ENCODE peak calls at places on chromosomes 11 and 22, in ten cellular contexts. I is nephron progenitor cell, P is choroid plexus epithelial cell, B is left ventricle myocardium inferior, X is cardiac fibroblast, J is fibroblast of pulmonary artery, M is pancreas, D is neural crest cell, G is GM12865, Q is stomach. O is an unnamed sample.

GRCh38 chr22:40654522-40655167 is 18.1 kb upstream of the MRTFA start:
- DNase-seq in I (no peak), P (peak), B (peak), X (peak), J (peak), M (peak), D (no peak), G (no peak), Q (peak), O (no peak)

GRCh38 chr11:112298535-112298934 is 37.9 kb upstream of the PLET1 start:
- DNase-seq in I (no peak), P (no peak), B (peak), X (no peak), J (no peak), M (peak), D (no peak), G (no peak), Q (peak), O (no peak)

GRCh38 chr11:13958596-13958995 is 3.9 kb upstream of the SPON1 start:
- DNase-seq in I (no peak), P (no peak), B (no peak), X (no peak), J (no peak), M (no peak), D (no peak), G (no peak), Q (no peak), O (no peak)

GRCh38 chr22:23075525-23076216 is 5.4 kb downstream of the GNAZ start:
- DNase-seq in I (no peak), P (no peak), B (no peak), X (no peak), J (no peak), M (no peak), D (no peak), G (no peak), Q (peak), O (no peak)

GRCh38 chr11:103091441-103091809 is 535 bp downstream of the DCUN1D5 start:
- DNase-seq in I (peak), P (peak), B (peak), X (peak), J (peak), M (peak), D (peak), G (peak), Q (peak), O (no peak)

GRCh38 chr11:97364047-97364446 is 974.2 kb downstream of the JRKL start:
- DNase-seq in I (no peak), P (peak), B (no peak), X (peak), J (peak), M (no peak), D (no peak), G (no peak), Q (no peak), O (no peak)

GRCh38 chr11:126588630-126589491 is 233.4 kb downstream of the ST3GAL4 start:
- DNase-seq in I (no peak), P (no peak), B (no peak), X (no peak), J (no peak), M (no peak), D (no peak), G (no peak), Q (no peak), O (no peak)

GRCh38 chr11:84056696-84057095 is 770.5 kb upstream of the CCDC90B start:
- DNase-seq in I (no peak), P (no peak), B (no peak), X (no peak), J (no peak), M (no peak), D (no peak), G (no peak), Q (no peak), O (no peak)

GRCh38 chr11:127027000-127027399 is 26.4 kb upstream of the KIRREL3 start:
- DNase-seq in I (no peak), P (no peak), B (no peak), X (no peak), J (no peak), M (no peak), D (no peak), G (no peak), Q (no peak), O (no peak)

GRCh38 chr11:117071344-117071787 is 26.9 kb downstream of the SIK3 start:
- DNase-seq in I (no peak), P (peak), B (no peak), X (peak), J (peak), M (peak), D (no peak), G (no peak), Q (peak), O (no peak)

GRCh38 chr11:40722179-40722795 is 737.2 kb downstream of the LRRC4C start:
- DNase-seq in I (peak), P (peak), B (no peak), X (peak), J (peak), M (peak), D (peak), G (peak), Q (no peak), O (no peak)

GRCh38 chr11:68798221-68798813 is 43.4 kb downstream of the CPT1A start:
- DNase-seq in I (peak), P (peak), B (no peak), X (peak), J (peak), M (peak), D (peak), G (peak), Q (no peak), O (no peak)

GRCh38 chr11:1230121-1230455 is 7.2 kb downstream of the MUC5B start:
- DNase-seq in I (no peak), P (no peak), B (no peak), X (no peak), J (no peak), M (no peak), D (no peak), G (no peak), Q (no peak), O (no peak)

GRCh38 chr11:128747728-128748148 is 53.9 kb downstream of the FLI1 start:
- DNase-seq in I (no peak), P (no peak), B (no peak), X (no peak), J (no peak), M (no peak), D (no peak), G (no peak), Q (no peak), O (no peak)

GRCh38 chr11:40125054-40125453 is 1334.4 kb downstream of the LRRC4C start:
- DNase-seq in I (no peak), P (no peak), B (no peak), X (no peak), J (no peak), M (no peak), D (no peak), G (no peak), Q (no peak), O (no peak)

GRCh38 chr11:76801736-76802135 is 18.6 kb downstream of the TSKU start:
- DNase-seq in I (no peak), P (no peak), B (no peak), X (no peak), J (no peak), M (no peak), D (no peak), G (no peak), Q (no peak), O (no peak)

GRCh38 chr22:37171662-37172061 is 16.4 kb downstream of the C1QTNF6 start:
- DNase-seq in I (no peak), P (no peak), B (no peak), X (no peak), J (no peak), M (no peak), D (no peak), G (no peak), Q (no peak), O (no peak)

GRCh38 chr22:37169412-37169811 is 18.6 kb downstream of the C1QTNF6 start:
- DNase-seq in I (no peak), P (no peak), B (no peak), X (no peak), J (no peak), M (no peak), D (no peak), G (no peak), Q (no peak), O (no peak)

GRCh38 chr22:37167981-37168647 is 18.4 kb upstream of the IL2RB start:
- DNase-seq in I (no peak), P (no peak), B (no peak), X (no peak), J (no peak), M (no peak), D (no peak), G (peak), Q (no peak), O (no peak)

GRCh38 chr22:37172266-37173245 is 15.5 kb downstream of the C1QTNF6 start:
- DNase-seq in I (no peak), P (no peak), B (no peak), X (no peak), J (no peak), M (no peak), D (no peak), G (no peak), Q (no peak), O (no peak)

GRCh38 chr22:37169947-37170688 is 17.9 kb downstream of the C1QTNF6 start:
- DNase-seq in I (no peak), P (no peak), B (no peak), X (no peak), J (no peak), M (no peak), D (no peak), G (no peak), Q (no peak), O (no peak)
- TF ChIP-seq CTCF in I (no peak), P (no peak), B (no peak), X (no peak), J (no peak), M (no peak), D (no peak), G (no peak), Q (no peak), O (no peak)

GRCh38 chr22:36977401-36977861 is 41.8 kb downstream of the TST start:
- DNase-seq in I (peak), P (peak), B (peak), X (peak), J (no peak), M (peak), D (peak), G (peak), Q (peak), O (no peak)
- TF ChIP-seq CTCF in I (no peak), P (peak), B (peak), X (peak), J (peak), M (no peak), D (peak), G (peak), Q (peak), O (peak)

GRCh38 chr11:64918056-64918455 is 1.0 kb upstream of the ATG2A start:
- DNase-seq in I (no peak), P (peak), B (no peak), X (peak), J (peak), M (no peak), D (no peak), G (peak), Q (no peak), O (no peak)
- TF ChIP-seq CTCF in I (no peak), P (peak), B (no peak), X (peak), J (peak), M (no peak), D (peak), G (peak), Q (no peak), O (no peak)

DNA sequence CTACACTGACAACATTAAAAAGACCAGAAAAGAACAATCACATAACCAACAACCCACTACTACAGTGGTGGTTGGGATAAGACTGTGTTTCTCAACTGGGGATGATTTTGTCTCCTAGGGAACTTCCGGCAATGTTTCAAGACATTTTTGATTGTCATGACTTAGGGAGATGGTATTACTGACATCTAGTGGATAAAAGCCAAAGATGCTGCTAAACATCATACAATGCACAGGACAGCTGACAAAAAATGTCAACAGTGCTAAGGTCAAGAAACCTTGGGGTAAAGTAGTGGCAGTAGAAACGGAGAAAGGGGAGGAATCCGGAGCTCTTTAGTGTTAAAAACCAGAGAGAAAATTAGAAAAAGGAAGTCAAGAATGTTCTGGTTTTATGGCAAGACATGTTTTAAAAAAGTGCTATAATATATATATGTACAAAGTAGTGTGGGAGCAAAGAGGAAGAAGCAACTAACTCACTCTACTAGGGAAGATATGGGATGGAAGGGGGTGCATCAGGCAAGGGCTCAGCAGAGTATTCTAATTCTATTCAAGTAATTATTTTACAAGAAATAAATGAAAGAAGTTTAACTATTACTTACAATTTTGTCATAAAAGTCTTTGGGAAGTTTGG is 37.2 kb downstream of the CKAP5 start:
- DNase-seq in I (no peak), P (peak), B (no peak), X (peak), J (peak), M (no peak), D (no peak), G (peak), Q (no peak), O (no peak)
- TF ChIP-seq CTCF in I (no peak), P (peak), B (peak), X (peak), J (peak), M (no peak), D (peak), G (peak), Q (no peak), O (peak)

DNA sequence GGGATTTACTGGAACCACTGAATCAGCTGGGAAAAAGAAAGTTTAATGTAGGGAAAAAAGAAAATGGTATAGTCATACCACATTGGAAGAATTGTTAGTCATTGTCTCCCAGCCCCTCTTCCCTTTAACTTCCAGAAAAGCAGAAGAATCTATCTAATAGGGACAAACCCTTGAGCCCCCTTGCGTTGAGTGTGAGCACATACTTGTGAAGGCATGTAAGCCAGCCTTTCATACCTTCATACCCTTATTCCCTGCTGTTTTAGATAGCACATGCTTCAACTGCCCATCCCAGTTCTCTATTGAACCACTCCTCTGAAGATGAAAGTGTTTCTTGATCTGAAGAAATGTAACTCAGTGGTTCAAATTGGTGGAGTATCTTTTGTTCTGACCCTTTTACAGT is 6.6 kb downstream of the TREH start:
- DNase-seq in I (no peak), P (peak), B (no peak), X (no peak), J (peak), M (no peak), D (no peak), G (no peak), Q (no peak), O (no peak)
- TF ChIP-seq CTCF in I (no peak), P (peak), B (no peak), X (no peak), J (peak), M (no peak), D (peak), G (no peak), Q (no peak), O (peak)

DNA sequence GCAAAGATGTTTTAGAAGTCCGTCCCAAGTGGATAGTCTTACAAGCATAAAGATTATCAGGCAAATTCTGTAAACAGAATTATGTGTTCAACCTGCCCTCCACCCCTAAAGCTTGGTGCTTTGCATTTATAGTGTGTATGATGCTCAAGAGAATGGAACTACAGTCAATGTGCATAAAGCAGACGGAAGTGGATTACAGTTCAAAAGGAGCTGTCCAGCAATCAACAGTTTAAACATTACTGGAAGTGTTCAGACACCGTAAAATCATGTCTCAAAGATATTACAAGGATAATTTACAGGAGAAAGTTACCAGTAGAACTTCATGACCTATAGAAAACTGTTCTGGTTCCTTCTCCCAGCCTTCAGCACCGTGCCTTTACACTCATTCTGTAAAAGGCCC is 1.0 kb downstream of the RIC3 start:
- DNase-seq in I (no peak), P (peak), B (no peak), X (peak), J (peak), M (no peak), D (no peak), G (no peak), Q (no peak), O (no peak)
- TF ChIP-seq CTCF in I (no peak), P (no peak), B (no peak), X (no peak), J (no peak), M (no peak), D (no peak), G (no peak), Q (no peak), O (no peak)

GRCh38 chr11:75399344-75400109 is at the start of gene RPS3:
- DNase-seq in I (peak), P (peak), B (peak), X (peak), J (peak), M (peak), D (peak), G (peak), Q (peak), O (peak)
- TF ChIP-seq CTCF in I (no peak), P (peak), B (peak), X (no peak), J (no peak), M (no peak), D (no peak), G (peak), Q (no peak), O (peak)

DNA sequence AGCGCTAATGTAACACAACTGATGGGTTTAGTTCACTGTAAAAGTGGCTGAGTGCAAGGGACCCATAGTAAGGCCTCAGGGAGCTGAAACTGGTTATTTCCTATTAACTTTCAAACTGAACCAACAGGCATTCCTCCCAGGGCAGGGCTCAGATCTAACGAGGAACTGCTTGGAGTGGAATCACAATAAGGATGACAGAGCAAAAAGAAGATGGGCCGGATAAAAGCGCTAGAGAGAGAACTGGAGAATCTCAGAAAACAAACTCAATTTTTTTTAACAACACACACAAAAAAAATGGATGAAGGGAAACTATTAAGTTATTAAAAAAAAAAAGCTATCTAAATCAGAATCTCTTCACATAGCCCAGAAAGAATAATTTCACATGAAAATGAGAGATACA is 14.2 kb upstream of the CHORDC1 start:
- DNase-seq in I (no peak), P (no peak), B (no peak), X (no peak), J (no peak), M (no peak), D (no peak), G (no peak), Q (no peak), O (no peak)
- TF ChIP-seq CTCF in I (no peak), P (no peak), B (no peak), X (no peak), J (no peak), M (no peak), D (no peak), G (no peak), Q (no peak), O (no peak)

GRCh38 chr11:36618025-36618700 is 20.1 kb upstream of the RAG2 start:
- DNase-seq in I (no peak), P (no peak), B (no peak), X (no peak), J (no peak), M (no peak), D (no peak), G (no peak), Q (no peak), O (no peak)

GRCh38 chr11:36619502-36619901 is 21.5 kb upstream of the RAG2 start:
- DNase-seq in I (no peak), P (peak), B (no peak), X (peak), J (peak), M (no peak), D (no peak), G (peak), Q (no peak), O (no peak)

GRCh38 chr11:36627006-36627405 is 29.0 kb upstream of the RAG2 start:
- DNase-seq in I (no peak), P (no peak), B (no peak), X (no peak), J (no peak), M (no peak), D (no peak), G (no peak), Q (no peak), O (no peak)

GRCh38 chr11:36627471-36627870 is 29.4 kb upstream of the RAG2 start:
- DNase-seq in I (no peak), P (no peak), B (no peak), X (no peak), J (no peak), M (no peak), D (no peak), G (no peak), Q (no peak), O (no peak)

GRCh38 chr11:36622431-36623136 is 24.5 kb upstream of the RAG2 start:
- DNase-seq in I (no peak), P (peak), B (no peak), X (peak), J (peak), M (no peak), D (no peak), G (peak), Q (no peak), O (no peak)
- TF ChIP-seq CTCF in I (peak), P (peak), B (peak), X (peak), J (peak), M (no peak), D (peak), G (peak), Q (peak), O (peak)

GRCh38 chr11:70928854-70929598 is 323.4 kb downstream of the SHANK2 start:
- DNase-seq in I (no peak), P (no peak), B (no peak), X (no peak), J (no peak), M (no peak), D (no peak), G (no peak), Q (no peak), O (no peak)
- TF ChIP-seq CTCF in I (no peak), P (no peak), B (no peak), X (no peak), J (no peak), M (no peak), D (no peak), G (no peak), Q (no peak), O (no peak)

O was measured in type B pancreatic cell.